ENCODE peak calls at places on chromosomes 5 and 9, in four cellular contexts. W is GM20000, F is omental fat pad, R is body of pancreas. J is an unnamed sample.

GRCh38 chr5:105639511-105639910 is 2031.2 kb downstream of the EFNA5 start:
- DNase-seq in W (no peak), F (no peak), R (no peak), J (no peak)

GRCh38 chr9:138060365-138060764 is 182.8 kb downstream of the CACNA1B start:
- DNase-seq in W (no peak), F (no peak), R (no peak), J (no peak)

GRCh38 chr5:152374711-152375275 is 30.3 kb downstream of the NMUR2 start:
- DNase-seq in W (no peak), F (no peak), R (no peak), J (no peak)

GRCh38 chr9:78707481-78707977 is 410.6 kb downstream of the PSAT1 start:
- DNase-seq in W (peak), F (no peak), R (no peak), J (peak)

GRCh38 chr5:157857821-157858526 is 971 bp downstream of the CLINT1 start:
- DNase-seq in W (peak), F (no peak), R (no peak), J (peak)

GRCh38 chr5:1005362-1005851 is 3.2 kb upstream of the NKD2 start:
- DNase-seq in W (no peak), F (peak), R (no peak), J (no peak)

GRCh38 chr9:110337727-110338522 is at the start of gene TXNDC8:
- DNase-seq in W (no peak), F (no peak), R (no peak), J (no peak)

GRCh38 chr9:12784461-12785250 is 9.8 kb downstream of the LURAP1L start:
- DNase-seq in W (no peak), F (no peak), R (peak), J (no peak)

GRCh38 chr9:37309136-37309535 is 113.4 kb upstream of the GRHPR start:
- DNase-seq in W (peak), F (no peak), R (no peak), J (peak)
- TF ChIP-seq CTCF in W (peak), F (no peak), R (no peak), J (peak)

GRCh38 chr5:148828461-148829247 is 2.2 kb downstream of the ADRB2 start:
- DNase-seq in W (no peak), F (no peak), R (no peak), J (no peak)

GRCh38 chr5:148829248-148829594 is 2.8 kb downstream of the ADRB2 start:
- DNase-seq in W (no peak), F (no peak), R (no peak), J (no peak)

GRCh38 chr5:148827723-148828122 is 1.3 kb downstream of the ADRB2 start:
- DNase-seq in W (no peak), F (no peak), R (no peak), J (no peak)

GRCh38 chr5:148829734-148830133 is 3.3 kb downstream of the ADRB2 start:
- DNase-seq in W (no peak), F (no peak), R (no peak), J (no peak)

DNA sequence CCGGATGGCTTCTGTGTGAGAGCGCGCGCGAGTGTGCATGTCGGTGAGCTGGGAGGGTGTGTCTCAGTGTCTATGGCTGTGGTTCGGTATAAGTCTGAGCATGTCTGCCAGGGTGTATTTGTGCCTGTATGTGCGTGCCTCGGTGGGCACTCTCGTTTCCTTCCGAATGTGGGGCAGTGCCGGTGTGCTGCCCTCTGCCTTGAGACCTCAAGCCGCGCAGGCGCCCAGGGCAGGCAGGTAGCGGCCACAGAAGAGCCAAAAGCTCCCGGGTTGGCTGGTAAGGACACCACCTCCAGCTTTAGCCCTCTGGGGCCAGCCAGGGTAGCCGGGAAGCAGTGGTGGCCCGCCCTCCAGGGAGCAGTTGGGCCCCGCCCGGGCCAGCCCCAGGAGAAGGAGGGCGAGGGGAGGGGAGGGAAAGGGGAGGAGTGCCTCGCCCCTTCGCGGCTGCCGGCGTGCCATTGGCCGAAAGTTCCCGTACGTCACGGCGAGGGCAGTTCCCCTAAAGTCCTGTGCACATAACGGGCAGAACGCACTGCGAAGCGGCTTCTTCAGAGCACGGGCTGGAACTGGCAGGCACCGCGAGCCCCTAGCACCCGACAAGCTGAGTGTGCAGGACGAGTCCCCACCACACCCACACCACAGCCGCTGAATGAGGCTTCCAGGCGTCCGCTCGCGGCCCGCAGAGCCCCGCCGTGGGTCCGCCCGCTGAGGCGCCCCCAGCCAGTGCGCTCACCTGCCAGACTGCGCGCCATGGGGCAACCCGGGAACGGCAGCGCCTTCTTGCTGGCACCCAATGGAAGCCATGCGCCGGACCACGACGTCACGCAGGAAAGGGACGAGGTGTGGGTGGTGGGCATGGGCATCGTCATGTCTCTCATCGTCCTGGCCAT is at the start of gene ADRB2:
- DNase-seq in W (peak), F (peak), R (peak), J (peak)
- TF ChIP-seq CTCF in W (no peak), F (no peak), R (no peak), J (no peak)

GRCh38 chr9:97307091-97307490 is 368 bp upstream of the CCDC180 start:
- DNase-seq in W (peak), F (no peak), R (peak), J (peak)
- TF ChIP-seq CTCF in W (no peak), F (no peak), R (no peak), J (no peak)

GRCh38 chr5:176427971-176428370 is 11.6 kb upstream of the CLTB start:
- DNase-seq in W (no peak), F (no peak), R (no peak), J (no peak)

GRCh38 chr5:176432707-176433106 is 15.5 kb upstream of the FAF2 start:
- DNase-seq in W (no peak), F (no peak), R (no peak), J (no peak)

GRCh38 chr5:176425138-176425537 is 8.8 kb upstream of the CLTB start:
- DNase-seq in W (no peak), F (no peak), R (no peak), J (no peak)

GRCh38 chr5:176425791-176426190 is 9.5 kb upstream of the CLTB start:
- DNase-seq in W (no peak), F (no peak), R (no peak), J (no peak)

DNA sequence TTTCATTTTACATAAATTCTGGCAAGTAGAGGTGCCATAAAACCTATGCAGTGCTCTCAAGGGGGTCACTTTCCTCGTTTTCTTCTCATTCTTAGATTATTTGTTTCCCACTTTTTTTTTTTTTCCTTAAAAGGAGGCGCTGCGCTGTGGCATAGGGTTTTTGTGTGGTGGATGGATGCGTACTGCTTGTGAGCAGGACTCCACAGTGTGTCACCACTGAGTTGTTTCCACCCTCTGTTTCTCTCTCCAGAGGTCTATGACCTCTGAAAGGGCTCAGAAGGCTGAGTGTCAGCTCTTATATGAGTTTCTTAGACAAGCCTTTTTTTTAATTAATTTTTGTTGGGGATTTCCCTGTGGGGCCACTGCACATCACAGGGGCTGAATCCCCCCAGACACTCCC is 13.6 kb upstream of the CLTB start:
- DNase-seq in W (no peak), F (no peak), R (no peak), J (no peak)
- TF ChIP-seq CTCF in W (no peak), F (no peak), R (no peak), J (no peak)

DNA sequence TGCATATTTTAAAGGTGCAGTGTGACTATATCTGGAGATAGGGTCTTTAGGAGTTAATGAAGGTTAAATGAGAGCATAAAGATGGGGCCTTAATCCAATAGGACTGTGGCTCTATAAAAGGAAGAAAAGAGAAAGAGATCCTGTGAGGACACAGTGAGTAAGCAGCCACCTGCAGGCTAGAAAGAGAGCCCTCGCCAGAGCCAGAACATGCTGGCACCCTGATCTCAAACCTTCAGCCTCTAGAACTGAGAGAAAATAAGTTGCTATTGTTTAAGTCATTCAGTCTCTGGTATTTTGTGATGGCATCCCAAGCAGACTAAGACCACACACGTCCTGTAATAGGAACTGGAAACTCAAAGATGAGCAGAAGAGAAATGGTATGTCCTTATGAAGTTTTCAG is 41.0 kb downstream of the RNF180 start:
- DNase-seq in W (no peak), F (no peak), R (no peak), J (no peak)
- TF ChIP-seq CTCF in W (no peak), F (no peak), R (no peak), J (no peak)

DNA sequence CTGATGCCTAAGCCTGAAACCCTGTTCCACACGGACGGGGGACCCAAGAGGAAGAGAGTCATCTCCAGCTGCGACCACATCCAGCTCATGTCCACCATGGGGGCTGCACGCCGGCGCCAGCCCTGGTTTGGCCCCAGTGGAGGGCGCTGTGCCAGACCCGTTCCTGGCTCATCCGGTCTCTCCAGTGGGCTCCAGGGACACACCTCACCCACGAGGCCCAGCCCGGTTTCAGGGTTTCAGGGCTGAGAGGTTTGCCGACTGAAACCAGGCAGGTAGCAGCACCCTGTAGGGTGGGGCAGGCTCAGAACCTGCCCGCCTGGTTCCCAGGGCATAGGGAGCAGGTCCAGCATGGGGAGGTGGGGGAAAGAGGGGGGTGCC is 71.4 kb upstream of the STXBP1 start:
- DNase-seq in W (no peak), F (no peak), R (no peak), J (no peak)
- TF ChIP-seq CTCF in W (no peak), F (no peak), R (no peak), J (no peak)